ENCODE peak calls at places on chromosomes 6 and 20, in eight cellular contexts. C is cerebellar cortex; E is heart left ventricle; U is psoas muscle; X is activated effector memory CD4-positive, alpha-beta T cell treated with anti-CD3 and anti-CD28 coated beads, Interleukin-2, amount 50 U/mL, for 16 hours; G is stimulated activated CD4-positive, alpha-beta T cell treated with anti-CD3 and anti-CD28 coated beads, Interleukin-1b, Interleukin-23, amount 100 ng/mL, for 48 hours; H is mammary epithelial cell; F is fibroblast of mammary gland. O is an unnamed sample.

GRCh38 chr20:15675813-15676484 is 897.3 kb downstream of the KIF16B start:
- DNase-seq in U (no peak), G (no peak), X (no peak), F (no peak), C (no peak), H (no peak), E (no peak), O (no peak)

GRCh38 chr6:63492476-63492875 is 79.8 kb upstream of the LOC128125822 start:
- DNase-seq in C (no peak), U (no peak), E (no peak), F (no peak), H (no peak), G (no peak), X (no peak), O (no peak)

GRCh38 chr6:121780325-121781313 is 345.2 kb downstream of the GJA1 start:
- DNase-seq in C (peak), E (peak), X (no peak), F (peak), U (peak), G (no peak), H (peak), O (no peak)

GRCh38 chr6:170449835-170450753 is 103.0 kb downstream of the PSMB1 start:
- DNase-seq in X (no peak), F (no peak), H (no peak), G (no peak), U (no peak), E (no peak), C (no peak), O (peak)

GRCh38 chr20:46800405-46800804 is 91.0 kb downstream of the SLC2A10 start:
- DNase-seq in G (no peak), X (no peak), U (no peak), F (no peak), H (no peak), E (no peak), C (no peak), O (no peak)

GRCh38 chr6:3813150-3813780 is 35.9 kb upstream of the FAM50B start:
- DNase-seq in C (no peak), G (no peak), E (peak), F (no peak), U (peak), H (peak), X (no peak), O (no peak)

GRCh38 chr6:147787407-147787806 is 278.9 kb downstream of the SAMD5 start:
- DNase-seq in F (no peak), H (no peak), U (no peak), E (no peak), X (no peak), G (no peak), C (no peak), O (peak)

GRCh38 chr6:31462964-31463940 is 34.7 kb upstream of the MICB start:
- DNase-seq in X (peak), C (peak), F (peak), H (peak), E (peak), G (peak), U (peak), O (peak)

GRCh38 chr6:77620290-77620882 is 32.5 kb upstream of the MEI4 start:
- DNase-seq in U (no peak), F (no peak), X (no peak), E (no peak), H (peak), C (peak), G (no peak), O (peak)

O was measured in NCI-H526.